ENCODE peak calls at places on chromosomes 3 and 15, in nine cellular contexts. One of them, this sample, is unnamed.

GRCh38 chr3:194517333-194517732 is 30.5 kb upstream of the ATP13A3 start:
- DNase-seq in nephron progenitor cell: no peak
- DNase-seq in AG04450: no peak
- DNase-seq in Caco-2: no peak
- DNase-seq in lung microvascular endothelial cell: no peak
- DNase-seq in activated gamma-delta T cell treated with Interleukin-2 at 50 U/mL for 16 hours: no peak
- DNase-seq in H9: no peak
- DNase-seq in hippocampal formation: no peak
- DNase-seq in hypothalamus: no peak
- DNase-seq in this sample: no peak

GRCh38 chr3:50811893-50812292 is 137.2 kb downstream of the DOCK3 start:
- DNase-seq in nephron progenitor cell: no peak
- DNase-seq in AG04450: no peak
- DNase-seq in Caco-2: no peak
- DNase-seq in lung microvascular endothelial cell: no peak
- DNase-seq in activated gamma-delta T cell treated with Interleukin-2 at 50 U/mL for 16 hours: no peak
- DNase-seq in H9: no peak
- DNase-seq in hippocampal formation: no peak
- DNase-seq in hypothalamus: no peak
- DNase-seq in this sample: no peak

GRCh38 chr15:29840928-29841327 is 18.7 kb upstream of the TJP1 start:
- DNase-seq in nephron progenitor cell: no peak
- DNase-seq in AG04450: no peak
- DNase-seq in Caco-2: no peak
- DNase-seq in lung microvascular endothelial cell: no peak
- DNase-seq in activated gamma-delta T cell treated with Interleukin-2 at 50 U/mL for 16 hours: no peak
- DNase-seq in H9: no peak
- DNase-seq in hippocampal formation: no peak
- DNase-seq in hypothalamus: no peak
- DNase-seq in this sample: no peak

GRCh38 chr15:62906627-62907026 is 135.9 kb upstream of the TPM1 start:
- DNase-seq in nephron progenitor cell: no peak
- DNase-seq in AG04450: no peak
- DNase-seq in Caco-2: no peak
- DNase-seq in lung microvascular endothelial cell: no peak
- DNase-seq in activated gamma-delta T cell treated with Interleukin-2 at 50 U/mL for 16 hours: no peak
- DNase-seq in H9: no peak
- DNase-seq in hippocampal formation: no peak
- DNase-seq in hypothalamus: no peak
- DNase-seq in this sample: no peak

GRCh38 chr15:89822030-89822429 is 7.4 kb upstream of the ANPEP start:
- DNase-seq in nephron progenitor cell: no peak
- DNase-seq in AG04450: no peak
- DNase-seq in Caco-2: no peak
- DNase-seq in lung microvascular endothelial cell: no peak
- DNase-seq in activated gamma-delta T cell treated with Interleukin-2 at 50 U/mL for 16 hours: no peak
- DNase-seq in H9: no peak
- DNase-seq in hippocampal formation: no peak
- DNase-seq in hypothalamus: no peak
- DNase-seq in this sample: peak

GRCh38 chr3:169350228-169350627 is 313.3 kb downstream of the MECOM start:
- DNase-seq in nephron progenitor cell: no peak
- DNase-seq in AG04450: no peak
- DNase-seq in Caco-2: no peak
- DNase-seq in lung microvascular endothelial cell: no peak
- DNase-seq in activated gamma-delta T cell treated with Interleukin-2 at 50 U/mL for 16 hours: no peak
- DNase-seq in H9: no peak
- DNase-seq in hippocampal formation: no peak
- DNase-seq in hypothalamus: no peak
- DNase-seq in this sample: no peak

GRCh38 chr3:100179692-100180349 is 65.5 kb upstream of the FILIP1L start:
- DNase-seq in nephron progenitor cell: no peak
- DNase-seq in AG04450: no peak
- DNase-seq in Caco-2: no peak
- DNase-seq in lung microvascular endothelial cell: no peak
- DNase-seq in activated gamma-delta T cell treated with Interleukin-2 at 50 U/mL for 16 hours: no peak
- DNase-seq in H9: no peak
- DNase-seq in hippocampal formation: no peak
- DNase-seq in hypothalamus: no peak
- DNase-seq in this sample: no peak

GRCh38 chr15:93073465-93073952 is 15.5 kb downstream of the RGMA start:
- DNase-seq in nephron progenitor cell: peak
- DNase-seq in AG04450: no peak
- DNase-seq in Caco-2: no peak
- DNase-seq in lung microvascular endothelial cell: no peak
- DNase-seq in activated gamma-delta T cell treated with Interleukin-2 at 50 U/mL for 16 hours: peak
- DNase-seq in H9: peak
- DNase-seq in hippocampal formation: no peak
- DNase-seq in hypothalamus: no peak
- DNase-seq in this sample: no peak

GRCh38 chr3:127679534-127680145 is 6.9 kb downstream of the ABTB1 start:
- DNase-seq in nephron progenitor cell: no peak
- DNase-seq in AG04450: no peak
- DNase-seq in Caco-2: peak
- DNase-seq in lung microvascular endothelial cell: no peak
- DNase-seq in activated gamma-delta T cell treated with Interleukin-2 at 50 U/mL for 16 hours: no peak
- DNase-seq in H9: peak
- DNase-seq in hippocampal formation: no peak
- DNase-seq in hypothalamus: no peak
- DNase-seq in this sample: no peak

GRCh38 chr15:35141743-35142356 is 56.8 kb upstream of the NANOGP8 start:
- DNase-seq in nephron progenitor cell: no peak
- DNase-seq in AG04450: peak
- DNase-seq in Caco-2: no peak
- DNase-seq in lung microvascular endothelial cell: no peak
- DNase-seq in activated gamma-delta T cell treated with Interleukin-2 at 50 U/mL for 16 hours: no peak
- DNase-seq in H9: no peak
- DNase-seq in hippocampal formation: no peak
- DNase-seq in hypothalamus: no peak
- DNase-seq in this sample: no peak

GRCh38 chr3:71551286-71551919 is 32.1 kb downstream of the FOXP1 start:
- DNase-seq in nephron progenitor cell: no peak
- DNase-seq in AG04450: no peak
- DNase-seq in Caco-2: no peak
- DNase-seq in lung microvascular endothelial cell: peak
- DNase-seq in activated gamma-delta T cell treated with Interleukin-2 at 50 U/mL for 16 hours: no peak
- DNase-seq in H9: no peak
- DNase-seq in hippocampal formation: no peak
- DNase-seq in hypothalamus: no peak
- DNase-seq in this sample: no peak

This sample was measured in GM13976.